ENCODE peak calls at places on chromosomes 4 and X, in four cellular contexts. One of them, this sample, is unnamed. For H3K4me1, the result is how much of the 10 kb centered on the place peaks cover.

GRCh38 chr4:182880387-182881356 is 36.5 kb downstream of the DCTD start:
- DNase-seq in CD8-positive, alpha-beta memory T cell: no peak
- DNase-seq in endothelial cell of umbilical vein: no peak
- DNase-seq in GM23248: no peak
- DNase-seq in this sample: no peak

GRCh38 chrX:16138108-16138427 is 14.7 kb downstream of the GRPR start:
- DNase-seq in CD8-positive, alpha-beta memory T cell: no peak
- DNase-seq in endothelial cell of umbilical vein: peak
- DNase-seq in GM23248: no peak
- DNase-seq in this sample: no peak

GRCh38 chrX:1380672-1381233 is 11.2 kb downstream of the SLC25A6 start:
- DNase-seq in CD8-positive, alpha-beta memory T cell: no peak
- DNase-seq in endothelial cell of umbilical vein: no peak
- DNase-seq in GM23248: peak
- DNase-seq in this sample: no peak

GRCh38 chrX:139204903-139205667 is 325.5 kb upstream of the F9 start:
- DNase-seq in CD8-positive, alpha-beta memory T cell: no peak
- DNase-seq in endothelial cell of umbilical vein: no peak
- DNase-seq in GM23248: peak
- DNase-seq in this sample: no peak

GRCh38 chr4:8831221-8832129 is 40.2 kb downstream of the HMX1 start:
- DNase-seq in CD8-positive, alpha-beta memory T cell: no peak
- DNase-seq in endothelial cell of umbilical vein: no peak
- DNase-seq in GM23248: no peak
- DNase-seq in this sample: no peak

GRCh38 chr4:56909083-56909981 is 1.6 kb downstream of the REST start:
- DNase-seq in CD8-positive, alpha-beta memory T cell: no peak
- DNase-seq in endothelial cell of umbilical vein: peak
- DNase-seq in GM23248: peak
- DNase-seq in this sample: peak

GRCh38 chrX:20686256-20686655 is 419.5 kb upstream of the RPS6KA3 start:
- DNase-seq in CD8-positive, alpha-beta memory T cell: no peak
- DNase-seq in endothelial cell of umbilical vein: no peak
- DNase-seq in GM23248: no peak
- DNase-seq in this sample: no peak

GRCh38 chrX:140229187-140229586 is 263.9 kb upstream of the CXorf66 start:
- DNase-seq in CD8-positive, alpha-beta memory T cell: no peak
- DNase-seq in endothelial cell of umbilical vein: no peak
- DNase-seq in GM23248: no peak
- DNase-seq in this sample: no peak

GRCh38 chr4:134470544-134470943 is 269.0 kb upstream of the PABPC4L start:
- DNase-seq in CD8-positive, alpha-beta memory T cell: no peak
- DNase-seq in endothelial cell of umbilical vein: peak
- DNase-seq in GM23248: no peak
- DNase-seq in this sample: no peak

GRCh38 chr4:16794816-16795445 is 103.5 kb downstream of the LDB2 start:
- DNase-seq in CD8-positive, alpha-beta memory T cell: no peak
- DNase-seq in endothelial cell of umbilical vein: peak
- DNase-seq in GM23248: peak
- DNase-seq in this sample: no peak

GRCh38 chrX:155747520-155747919 is 133.6 kb upstream of the VAMP7 start:
- DNase-seq in CD8-positive, alpha-beta memory T cell: no peak
- DNase-seq in endothelial cell of umbilical vein: peak
- DNase-seq in GM23248: peak
- DNase-seq in this sample: no peak

GRCh38 chr4:1109898-1110506 is 3.4 kb downstream of the RNF212 start:
- DNase-seq in CD8-positive, alpha-beta memory T cell: no peak
- DNase-seq in endothelial cell of umbilical vein: no peak
- DNase-seq in GM23248: peak
- DNase-seq in this sample: no peak

GRCh38 chr4:55757356-55758024 is 62.1 kb upstream of the EXOC1L start:
- DNase-seq in CD8-positive, alpha-beta memory T cell: no peak
- DNase-seq in endothelial cell of umbilical vein: no peak
- DNase-seq in GM23248: no peak
- DNase-seq in this sample: no peak

GRCh38 chr4:107989162-107989536 is 540 bp upstream of the HADH start:
- DNase-seq in CD8-positive, alpha-beta memory T cell: no peak
- DNase-seq in endothelial cell of umbilical vein: no peak
- DNase-seq in GM23248: no peak
- DNase-seq in this sample: no peak

GRCh38 chrX:69361286-69361926 is 142.7 kb upstream of the NALF2 start:
- DNase-seq in CD8-positive, alpha-beta memory T cell: no peak
- DNase-seq in endothelial cell of umbilical vein: no peak
- DNase-seq in GM23248: peak
- DNase-seq in this sample: no peak

GRCh38 chr4:648579-649292 is 23.4 kb downstream of the PDE6B start:
- DNase-seq in CD8-positive, alpha-beta memory T cell: no peak
- DNase-seq in endothelial cell of umbilical vein: no peak
- DNase-seq in GM23248: no peak
- DNase-seq in this sample: no peak

GRCh38 chrX:122777766-122778165 is 406.3 kb upstream of the GRIA3 start:
- DNase-seq in CD8-positive, alpha-beta memory T cell: no peak
- DNase-seq in endothelial cell of umbilical vein: no peak
- DNase-seq in GM23248: no peak
- DNase-seq in this sample: no peak

GRCh38 chr4:14749910-14750309 is 252.4 kb upstream of the CPEB2 start:
- DNase-seq in CD8-positive, alpha-beta memory T cell: no peak
- DNase-seq in endothelial cell of umbilical vein: no peak
- DNase-seq in GM23248: peak
- DNase-seq in this sample: no peak

GRCh38 chr4:81506731-81507130 is 35.0 kb upstream of the RASGEF1B start:
- DNase-seq in CD8-positive, alpha-beta memory T cell: no peak
- DNase-seq in endothelial cell of umbilical vein: no peak
- DNase-seq in GM23248: no peak
- DNase-seq in this sample: no peak
- H3K4me1 ChIP-seq in CD8-positive, alpha-beta memory T cell: under half
- H3K4me1 ChIP-seq in endothelial cell of umbilical vein: under half
- H3K4me1 ChIP-seq in GM23248: under half
- H3K4me1 ChIP-seq in this sample: under half

DNA sequence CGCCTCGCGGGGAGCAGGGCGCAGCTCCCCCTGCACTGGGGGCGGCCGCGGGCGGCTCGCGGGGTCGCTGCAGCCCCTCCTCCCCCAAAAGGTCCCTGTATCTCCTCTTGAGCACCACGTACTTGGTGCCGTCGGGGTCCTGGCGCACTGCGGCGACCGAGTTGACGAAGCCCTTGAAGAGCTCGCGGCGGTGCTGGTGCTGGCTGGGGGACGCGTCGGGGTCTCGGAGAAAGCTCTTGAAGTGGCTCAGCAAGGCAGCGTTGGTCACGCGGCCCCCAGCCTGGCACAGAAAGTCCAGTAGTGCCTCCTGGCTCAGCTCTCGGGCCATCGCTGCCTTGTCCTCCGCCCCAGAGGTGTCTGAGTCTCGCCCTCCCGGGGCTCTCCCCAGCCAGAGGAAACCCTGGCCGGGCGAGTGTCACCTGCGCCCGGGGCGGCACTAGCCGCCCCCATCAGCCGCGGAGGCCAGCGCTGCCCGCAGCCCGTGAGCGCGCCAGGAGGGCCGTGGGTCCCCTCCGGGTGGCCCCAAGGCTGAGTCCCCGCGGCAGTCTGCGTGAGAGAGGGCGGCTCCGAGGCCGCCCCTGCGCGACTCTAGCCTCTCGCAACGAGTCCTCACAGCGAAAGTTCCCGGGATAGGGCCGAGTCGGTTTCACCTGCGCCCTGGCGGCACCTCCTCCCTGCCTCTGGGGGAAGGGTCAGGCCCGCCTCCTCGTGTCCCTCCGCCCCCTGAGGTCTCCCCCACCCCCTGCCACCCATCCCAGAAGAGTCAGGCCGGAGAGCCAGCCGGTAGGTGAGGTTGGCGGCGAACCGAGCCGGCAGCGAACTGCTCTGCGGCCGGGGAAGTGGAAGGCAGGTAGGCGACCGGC is at the start of gene SOWAHB:
- DNase-seq in CD8-positive, alpha-beta memory T cell: peak
- DNase-seq in endothelial cell of umbilical vein: peak
- DNase-seq in GM23248: peak
- DNase-seq in this sample: peak
- H3K27ac ChIP-seq in CD8-positive, alpha-beta memory T cell: no peak
- H3K27ac ChIP-seq in endothelial cell of umbilical vein: no peak
- H3K27ac ChIP-seq in GM23248: no peak
- H3K27ac ChIP-seq in this sample: no peak

GRCh38 chrX:40004916-40005289 is 92.9 kb downstream of the BCOR start:
- DNase-seq in CD8-positive, alpha-beta memory T cell: no peak
- DNase-seq in endothelial cell of umbilical vein: no peak
- DNase-seq in GM23248: no peak
- DNase-seq in this sample: no peak
- H3K4me3 ChIP-seq in CD8-positive, alpha-beta memory T cell: no peak
- H3K4me3 ChIP-seq in endothelial cell of umbilical vein: no peak
- H3K4me3 ChIP-seq in GM23248: no peak
- H3K4me3 ChIP-seq in this sample: no peak

GRCh38 chr4:112751447-112751846 is 114.5 kb downstream of the LARP7 start:
- DNase-seq in CD8-positive, alpha-beta memory T cell: no peak
- DNase-seq in endothelial cell of umbilical vein: no peak
- DNase-seq in GM23248: no peak
- DNase-seq in this sample: no peak

GRCh38 chr4:112747035-112747434 is 110.1 kb downstream of the LARP7 start:
- DNase-seq in CD8-positive, alpha-beta memory T cell: no peak
- DNase-seq in endothelial cell of umbilical vein: no peak
- DNase-seq in GM23248: no peak
- DNase-seq in this sample: no peak

GRCh38 chr4:112752061-112752460 is 115.1 kb downstream of the LARP7 start:
- DNase-seq in CD8-positive, alpha-beta memory T cell: no peak
- DNase-seq in endothelial cell of umbilical vein: no peak
- DNase-seq in GM23248: no peak
- DNase-seq in this sample: no peak

GRCh38 chr4:112752510-112752909 is 115.6 kb downstream of the LARP7 start:
- DNase-seq in CD8-positive, alpha-beta memory T cell: no peak
- DNase-seq in endothelial cell of umbilical vein: no peak
- DNase-seq in GM23248: no peak
- DNase-seq in this sample: no peak

DNA sequence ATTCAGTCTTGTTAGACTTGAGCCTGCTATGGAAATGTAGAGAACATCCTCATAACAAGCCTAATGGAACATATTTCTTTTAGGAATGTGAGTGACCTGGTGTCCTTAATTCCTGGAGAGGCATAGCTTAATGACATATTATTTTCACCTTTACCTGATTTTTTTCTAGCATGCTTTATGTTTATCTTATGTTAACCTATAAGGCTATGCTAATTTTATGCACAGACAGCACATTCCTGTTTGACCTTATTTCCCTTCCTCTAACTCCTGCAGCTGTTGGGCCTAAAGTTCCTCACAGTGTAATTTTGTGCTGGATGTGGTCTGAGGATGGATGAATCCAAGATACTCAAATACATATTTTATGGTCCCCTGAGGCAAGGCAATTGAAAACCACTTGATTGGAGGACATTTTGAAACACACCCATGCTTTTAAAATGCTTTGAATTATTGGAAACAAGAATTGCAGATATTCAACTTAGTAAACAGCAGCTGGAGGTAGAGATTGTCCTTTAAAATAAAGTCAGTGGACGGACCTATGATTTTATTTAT is 111.5 kb downstream of the LARP7 start:
- DNase-seq in CD8-positive, alpha-beta memory T cell: no peak
- DNase-seq in endothelial cell of umbilical vein: no peak
- DNase-seq in GM23248: no peak
- DNase-seq in this sample: no peak
- H3K4me1 ChIP-seq in CD8-positive, alpha-beta memory T cell: under half
- H3K4me1 ChIP-seq in endothelial cell of umbilical vein: under half
- H3K4me1 ChIP-seq in GM23248: under half
- H3K4me1 ChIP-seq in this sample: under half

DNA sequence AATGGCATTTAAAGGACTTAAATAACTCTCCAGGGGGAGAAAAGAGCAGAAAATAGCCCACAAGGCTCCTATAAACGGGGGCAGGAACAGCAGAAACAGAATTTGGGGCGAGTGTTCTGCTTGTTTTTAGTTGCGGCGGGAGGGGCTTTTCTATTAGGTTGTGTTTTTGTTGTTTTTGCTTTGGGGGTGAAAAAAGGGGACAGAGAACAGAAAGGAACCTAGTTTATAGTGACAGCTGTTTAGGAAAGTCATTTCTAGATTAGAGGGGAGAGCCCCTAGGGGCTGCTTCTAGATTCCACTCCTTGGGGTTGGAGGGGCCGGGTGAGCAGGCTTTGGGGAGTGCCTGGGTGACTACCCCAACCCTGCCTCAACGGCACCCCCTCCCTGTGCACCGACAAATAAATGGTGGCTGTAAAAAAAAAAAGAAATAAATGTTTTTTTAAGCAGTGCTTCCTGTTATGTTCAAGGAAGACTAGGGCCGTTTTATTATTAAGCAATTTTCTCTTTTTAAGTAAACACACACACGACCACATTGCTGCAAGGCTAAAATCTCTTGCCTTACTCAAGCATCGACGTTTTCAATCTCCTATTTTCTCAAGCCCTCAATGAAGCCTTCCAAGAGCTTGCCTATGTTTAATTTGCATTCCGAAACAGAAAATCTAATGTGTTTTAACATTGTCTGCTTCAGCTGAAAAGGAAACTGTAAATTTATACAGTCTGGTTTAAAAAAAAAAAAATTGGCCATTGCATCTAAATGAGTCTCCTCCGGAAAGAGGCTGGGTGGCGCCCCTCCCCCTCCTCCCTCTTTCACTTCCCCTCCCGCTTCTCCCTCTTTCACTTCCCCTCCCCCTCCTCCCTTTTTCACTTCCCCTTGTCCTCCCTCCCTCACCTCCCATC is 123.3 kb upstream of the TBL1X start:
- DNase-seq in CD8-positive, alpha-beta memory T cell: peak
- DNase-seq in endothelial cell of umbilical vein: peak
- DNase-seq in GM23248: peak
- DNase-seq in this sample: peak
- H3K27ac ChIP-seq in CD8-positive, alpha-beta memory T cell: peak
- H3K27ac ChIP-seq in endothelial cell of umbilical vein: peak
- H3K27ac ChIP-seq in GM23248: peak
- H3K27ac ChIP-seq in this sample: peak

DNA sequence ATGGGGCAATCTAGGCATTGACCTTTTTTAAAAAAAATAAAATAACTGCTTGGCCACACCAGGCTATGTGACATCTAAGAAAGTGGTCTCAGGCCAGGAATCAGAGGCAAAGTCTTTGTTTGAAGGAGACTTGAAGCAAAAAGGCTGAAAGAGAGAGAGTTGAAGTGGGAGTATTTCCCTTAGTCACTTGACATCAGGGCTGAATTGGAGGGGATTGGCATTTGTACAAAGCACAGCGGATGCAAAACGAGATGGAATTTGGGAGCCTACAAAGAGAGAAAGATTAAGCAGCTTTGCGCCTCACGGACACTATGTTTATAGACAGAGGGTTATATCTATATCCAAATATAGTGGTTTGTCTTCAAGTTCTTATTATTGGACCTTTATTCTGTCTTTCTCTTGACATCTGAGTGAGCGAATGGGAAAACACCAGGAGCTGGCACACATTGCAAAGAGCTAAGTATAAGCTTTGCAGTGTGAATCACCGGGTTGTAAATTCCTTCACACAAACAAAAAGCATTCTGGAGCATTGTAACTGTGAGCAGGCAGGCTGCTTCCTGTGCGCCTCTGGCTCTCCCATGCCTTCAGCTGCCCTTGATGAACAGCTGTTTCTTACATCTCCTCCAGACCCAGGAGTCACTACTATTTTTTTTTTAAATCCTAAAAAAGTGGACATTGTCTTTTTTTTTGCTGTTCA is 500.2 kb downstream of the STIM2 start:
- DNase-seq in CD8-positive, alpha-beta memory T cell: no peak
- DNase-seq in endothelial cell of umbilical vein: no peak
- DNase-seq in GM23248: peak
- DNase-seq in this sample: no peak
- H3K4me3 ChIP-seq in CD8-positive, alpha-beta memory T cell: no peak
- H3K4me3 ChIP-seq in endothelial cell of umbilical vein: no peak
- H3K4me3 ChIP-seq in GM23248: peak
- H3K4me3 ChIP-seq in this sample: no peak

GRCh38 chr4:144179152-144179739 is 38.7 kb upstream of the GYPA start:
- DNase-seq in CD8-positive, alpha-beta memory T cell: no peak
- DNase-seq in endothelial cell of umbilical vein: peak
- DNase-seq in GM23248: no peak
- DNase-seq in this sample: no peak
- H3K4me1 ChIP-seq in CD8-positive, alpha-beta memory T cell: under half
- H3K4me1 ChIP-seq in endothelial cell of umbilical vein: under half
- H3K4me1 ChIP-seq in GM23248: under half
- H3K4me1 ChIP-seq in this sample: under half